ENCODE peak calls at places on chromosomes 13 and 19, in five cellular contexts. S, L, H, J and D are unnamed samples.

GRCh38 chr13:110758195-110758594 is 44.7 kb downstream of the ING1 start:
- DNase-seq in S (no peak), L (no peak), H (no peak), J (no peak), D (no peak)

GRCh38 chr19:30570194-30570593 is 198.0 kb downstream of the ZNF536 start:
- DNase-seq in S (no peak), L (no peak), H (no peak), J (no peak), D (no peak)

GRCh38 chr13:108877300-108877699 is 247.9 kb downstream of the MYO16 start:
- DNase-seq in S (no peak), L (no peak), H (no peak), J (no peak), D (no peak)

GRCh38 chr19:3459322-3459881 is 20.9 kb downstream of the SMIM24 start:
- DNase-seq in S (no peak), L (no peak), H (no peak), J (peak), D (peak)

GRCh38 chr19:14375055-14375581 is 6.1 kb upstream of the ADGRE5 start:
- DNase-seq in S (peak), L (no peak), H (no peak), J (no peak), D (no peak)

GRCh38 chr19:14343286-14343685 is 38.0 kb upstream of the ADGRE5 start:
- DNase-seq in S (no peak), L (no peak), H (no peak), J (no peak), D (no peak)

GRCh38 chr19:18194554-18195238 is 1.7 kb downstream of the MPV17L2 start:
- DNase-seq in S (peak), L (no peak), H (no peak), J (no peak), D (no peak)

GRCh38 chr19:3813473-3814392 is 27.6 kb upstream of the MATK start:
- DNase-seq in S (no peak), L (no peak), H (no peak), J (no peak), D (no peak)